ENCODE peak calls at places on chromosomes 2 and 18, in five cellular contexts. One of them, this sample, is unnamed.
A peak's percentile ranks its signal among the peaks of the same experiment; 100 is the strongest.

GRCh38 chr2:174586418-174586817 is 11.2 kb downstream of the WIPF1 start:
- DNase-seq in AML-193: no peak
- DNase-seq in CD8-positive, alpha-beta memory T cell: no peak
- DNase-seq in iris pigment epithelial cell: no peak
- DNase-seq in Peyer's patch: no peak
- DNase-seq in this sample: no peak

GRCh38 chr2:157890960-157891629 is 15.0 kb upstream of the ACVR1 start:
- DNase-seq in AML-193: no peak
- DNase-seq in CD8-positive, alpha-beta memory T cell: no peak
- DNase-seq in iris pigment epithelial cell: no peak
- DNase-seq in Peyer's patch: no peak
- DNase-seq in this sample: no peak

GRCh38 chr18:159037-159652 is 788 bp downstream of the USP14 start:
- DNase-seq in AML-193: peak; percentile 8
- DNase-seq in CD8-positive, alpha-beta memory T cell: no peak
- DNase-seq in iris pigment epithelial cell: peak; percentile 32
- DNase-seq in Peyer's patch: no peak
- DNase-seq in this sample: no peak

GRCh38 chr2:133421516-133422324 is 146.5 kb downstream of the NCKAP5 start:
- DNase-seq in AML-193: no peak
- DNase-seq in CD8-positive, alpha-beta memory T cell: no peak
- DNase-seq in iris pigment epithelial cell: peak; percentile 37
- DNase-seq in Peyer's patch: no peak
- DNase-seq in this sample: peak; percentile 66

GRCh38 chr18:49464718-49465598 is 4.5 kb upstream of the DYM start:
- DNase-seq in AML-193: peak; percentile 27
- DNase-seq in CD8-positive, alpha-beta memory T cell: no peak
- DNase-seq in iris pigment epithelial cell: peak; percentile 26
- DNase-seq in Peyer's patch: no peak
- DNase-seq in this sample: no peak

GRCh38 chr2:200426754-200427153 is 83.1 kb downstream of the KCTD18 start:
- DNase-seq in AML-193: no peak
- DNase-seq in CD8-positive, alpha-beta memory T cell: no peak
- DNase-seq in iris pigment epithelial cell: no peak
- DNase-seq in Peyer's patch: no peak
- DNase-seq in this sample: no peak

GRCh38 chr18:56851774-56852173 is 200.6 kb downstream of the WDR7 start:
- DNase-seq in AML-193: no peak
- DNase-seq in CD8-positive, alpha-beta memory T cell: no peak
- DNase-seq in iris pigment epithelial cell: no peak
- DNase-seq in Peyer's patch: no peak
- DNase-seq in this sample: no peak

GRCh38 chr2:113285816-113286215 is 7.1 kb upstream of the PAX8 start:
- DNase-seq in AML-193: no peak
- DNase-seq in CD8-positive, alpha-beta memory T cell: no peak
- DNase-seq in iris pigment epithelial cell: no peak
- DNase-seq in Peyer's patch: no peak
- DNase-seq in this sample: no peak

GRCh38 chr2:182672471-182673165 is 43.4 kb upstream of the DNAJC10 start:
- DNase-seq in AML-193: no peak
- DNase-seq in CD8-positive, alpha-beta memory T cell: no peak
- DNase-seq in iris pigment epithelial cell: peak; percentile 86
- DNase-seq in Peyer's patch: no peak
- DNase-seq in this sample: no peak

GRCh38 chr2:43127208-43127940 is 99.0 kb downstream of the ZFP36L2 start:
- DNase-seq in AML-193: peak; percentile 18
- DNase-seq in CD8-positive, alpha-beta memory T cell: peak; percentile 92
- DNase-seq in iris pigment epithelial cell: peak; percentile 37
- DNase-seq in Peyer's patch: peak; percentile 81
- DNase-seq in this sample: peak; percentile 83

GRCh38 chr2:158923180-158923594 is 45.3 kb upstream of the TANC1 start:
- DNase-seq in AML-193: no peak
- DNase-seq in CD8-positive, alpha-beta memory T cell: no peak
- DNase-seq in iris pigment epithelial cell: peak; percentile 22
- DNase-seq in Peyer's patch: no peak
- DNase-seq in this sample: no peak

GRCh38 chr2:96885432-96886137 is 15.7 kb upstream of the SEMA4C start:
- DNase-seq in AML-193: no peak
- DNase-seq in CD8-positive, alpha-beta memory T cell: no peak
- DNase-seq in iris pigment epithelial cell: no peak
- DNase-seq in Peyer's patch: no peak
- DNase-seq in this sample: no peak

GRCh38 chr2:33266467-33266866 is 210.0 kb upstream of the RASGRP3 start:
- DNase-seq in AML-193: no peak
- DNase-seq in CD8-positive, alpha-beta memory T cell: no peak
- DNase-seq in iris pigment epithelial cell: no peak
- DNase-seq in Peyer's patch: no peak
- DNase-seq in this sample: no peak

GRCh38 chr2:45184606-45185005 is 175.4 kb upstream of the SIX2 start:
- DNase-seq in AML-193: no peak
- DNase-seq in CD8-positive, alpha-beta memory T cell: no peak
- DNase-seq in iris pigment epithelial cell: peak; percentile 48
- DNase-seq in Peyer's patch: no peak
- DNase-seq in this sample: no peak

GRCh38 chr2:23436346-23437099 is 51.5 kb downstream of the KLHL29 start:
- DNase-seq in AML-193: no peak
- DNase-seq in CD8-positive, alpha-beta memory T cell: no peak
- DNase-seq in iris pigment epithelial cell: peak; percentile 36
- DNase-seq in Peyer's patch: no peak
- DNase-seq in this sample: no peak

GRCh38 chr2:27250652-27251379 is 12.0 kb downstream of the SLC30A3 start:
- DNase-seq in AML-193: no peak
- DNase-seq in CD8-positive, alpha-beta memory T cell: no peak
- DNase-seq in iris pigment epithelial cell: no peak
- DNase-seq in Peyer's patch: no peak
- DNase-seq in this sample: no peak

GRCh38 chr2:195574305-195574704 is 82.7 kb upstream of the SLC39A10 start:
- DNase-seq in AML-193: no peak
- DNase-seq in CD8-positive, alpha-beta memory T cell: no peak
- DNase-seq in iris pigment epithelial cell: no peak
- DNase-seq in Peyer's patch: no peak
- DNase-seq in this sample: no peak

GRCh38 chr2:81767173-81767720 is 1462.7 kb upstream of the LRRTM1 start:
- DNase-seq in AML-193: no peak
- DNase-seq in CD8-positive, alpha-beta memory T cell: no peak
- DNase-seq in iris pigment epithelial cell: no peak
- DNase-seq in Peyer's patch: no peak
- DNase-seq in this sample: no peak

GRCh38 chr2:127226520-127227263 is 6.6 kb upstream of the CYP27C1 start:
- DNase-seq in AML-193: no peak
- DNase-seq in CD8-positive, alpha-beta memory T cell: no peak
- DNase-seq in iris pigment epithelial cell: peak; percentile 94
- DNase-seq in Peyer's patch: no peak
- DNase-seq in this sample: peak; percentile 90

GRCh38 chr2:127324635-127325034 is 30.7 kb upstream of the ERCC3 start:
- DNase-seq in AML-193: peak; percentile 68
- DNase-seq in CD8-positive, alpha-beta memory T cell: no peak
- DNase-seq in iris pigment epithelial cell: peak; percentile 59
- DNase-seq in Peyer's patch: no peak
- DNase-seq in this sample: no peak